ENCODE peak calls at places on chromosomes 2 and 18, in nine cellular contexts. E is stimulated activated CD4-positive, alpha-beta T cell treated with anti-CD3 and anti-CD28 coated beads, Interleukin-4, amount 100 ng/mL, for 24 hours; P is ovary; R is central memory CD4-positive, alpha-beta T cell; F is lower leg skin; I is Panc1; D is NCI-H1417; K is T-helper 2 cell treated with Interferon-gamma antibody and Interleukin-4, amounts not matched to agents 5 μg/mL and 100 μg/mL, for 36 hours; V is posterior vena cava. Q is an unnamed sample.

GRCh38 chr2:239765911-239766310 is 259.2 kb downstream of the NDUFA10 start:
- DNase-seq in D (no peak), I (no peak), E (no peak), R (no peak), K (no peak), P (no peak), F (no peak), V (peak; percentile 45), Q (no peak)

GRCh38 chr2:96144481-96145027 is 686 bp downstream of the DUSP2 start:
- DNase-seq in K (no peak), R (peak; percentile 42), P (no peak), D (peak; percentile 74), V (peak; percentile 85), E (peak; percentile 54), F (no peak), I (no peak), Q (no peak)

GRCh38 chr18:3658529-3658928 is 208.6 kb downstream of the TGIF1 start:
- DNase-seq in D (no peak), R (no peak), V (no peak), K (no peak), I (no peak), P (no peak), E (no peak), F (no peak), Q (no peak)

GRCh38 chr2:199459286-199460100 is 1.8 kb upstream of the SATB2 start:
- DNase-seq in P (peak; percentile 88), D (peak; percentile 96), E (peak; percentile 75), V (peak; percentile 97), I (no peak), K (peak; percentile 30), F (peak; percentile 97), R (peak; percentile 45), Q (peak; percentile 78)

GRCh38 chr2:137943948-137944347 is 20.3 kb upstream of the HNMT start:
- DNase-seq in F (no peak), I (no peak), V (no peak), K (no peak), P (no peak), R (no peak), D (no peak), E (no peak), Q (no peak)

GRCh38 chr2:147449323-147450080 is 395.3 kb upstream of the ACVR2A start:
- DNase-seq in F (no peak), E (peak; percentile 29), P (no peak), K (peak; percentile 23), R (peak; percentile 73), D (peak; percentile 55), V (no peak), I (no peak), Q (no peak)

GRCh38 chr2:182810087-182810486 is 56.4 kb downstream of the FRZB start:
- DNase-seq in R (no peak), K (no peak), D (no peak), P (no peak), V (no peak), I (no peak), F (no peak), E (no peak), Q (no peak)

GRCh38 chr2:8631465-8632005 is 50.3 kb upstream of the ID2 start:
- DNase-seq in E (no peak), F (no peak), R (no peak), K (no peak), D (peak; percentile 64), V (peak; percentile 47), P (no peak), I (no peak), Q (no peak)

GRCh38 chr2:117980783-117981676 is 32.8 kb downstream of the CCDC93 start:
- DNase-seq in E (no peak), I (no peak), D (no peak), R (no peak), P (no peak), K (no peak), F (no peak), V (no peak), Q (no peak)

GRCh38 chr2:141736466-141736865 is 394.4 kb downstream of the LRP1B start:
- DNase-seq in F (no peak), I (no peak), V (no peak), R (no peak), P (no peak), K (no peak), D (no peak), E (no peak), Q (no peak)

GRCh38 chr2:46187112-46187618 is 110.0 kb upstream of the EPAS1 start:
- DNase-seq in F (peak; percentile 85), K (peak; percentile 39), R (no peak), E (peak; percentile 30), P (peak; percentile 58), D (no peak), V (no peak), I (no peak), Q (no peak)

GRCh38 chr2:216012133-216012829 is 1.1 kb downstream of the MREG start:
- DNase-seq in V (no peak), F (no peak), E (no peak), R (no peak), D (peak; percentile 50), K (no peak), P (no peak), I (no peak), Q (no peak)